ENCODE peak calls at places on chromosomes 5 and 9, in four cellular contexts. One of them, this sample, is unnamed.

GRCh38 chr9:92725726-92726125 is 38.9 kb downstream of the BICD2 start:
- DNase-seq in HepG2: no peak
- DNase-seq in SK-N-SH: no peak
- DNase-seq in K562: no peak
- DNase-seq in this sample: no peak

GRCh38 chr5:87787640-87788039 is 374.9 kb upstream of the CCNH start:
- DNase-seq in SK-N-SH: no peak
- DNase-seq in K562: no peak
- DNase-seq in HepG2: no peak
- DNase-seq in this sample: no peak

GRCh38 chr9:87140605-87141109 is 193.4 kb upstream of the GAS1 start:
- DNase-seq in SK-N-SH: no peak
- DNase-seq in HepG2: no peak
- DNase-seq in K562: no peak
- DNase-seq in this sample: no peak

GRCh38 chr5:159444441-159445082 is 114.3 kb upstream of the IL12B start:
- DNase-seq in HepG2: peak; percentile 48
- DNase-seq in K562: no peak
- DNase-seq in SK-N-SH: peak; percentile 44
- DNase-seq in this sample: no peak

GRCh38 chr5:72096602-72097205 is 10.6 kb upstream of the MAP1B start:
- DNase-seq in HepG2: no peak
- DNase-seq in K562: no peak
- DNase-seq in SK-N-SH: no peak
- DNase-seq in this sample: no peak

GRCh38 chr5:122192883-122193496 is 63.6 kb downstream of the ZNF474 start:
- DNase-seq in HepG2: peak; percentile 44
- DNase-seq in K562: peak; percentile 42
- DNase-seq in SK-N-SH: peak; percentile 22
- DNase-seq in this sample: no peak

GRCh38 chr9:37787059-37787458 is 2.2 kb upstream of the EXOSC3 start:
- DNase-seq in K562: no peak
- DNase-seq in SK-N-SH: no peak
- DNase-seq in HepG2: no peak
- DNase-seq in this sample: peak; percentile 49

GRCh38 chr9:26191711-26192110 is 513.5 kb upstream of the TUSC1 start:
- DNase-seq in HepG2: no peak
- DNase-seq in K562: no peak
- DNase-seq in SK-N-SH: no peak
- DNase-seq in this sample: no peak

GRCh38 chr9:131447148-131447547 is 53.3 kb downstream of the PRRC2B start:
- DNase-seq in HepG2: no peak
- DNase-seq in SK-N-SH: no peak
- DNase-seq in K562: no peak
- DNase-seq in this sample: no peak

GRCh38 chr5:20109326-20109725 is 121.3 kb upstream of the CDH18 start:
- DNase-seq in SK-N-SH: no peak
- DNase-seq in K562: no peak
- DNase-seq in HepG2: no peak
- DNase-seq in this sample: no peak
- TF ChIP-seq FOXJ3 in SK-N-SH: no peak
- TF ChIP-seq FOXJ3 in K562: no peak
- TF ChIP-seq FOXJ3 in HepG2: no peak
- TF ChIP-seq FOXJ3 in this sample: no peak

DNA sequence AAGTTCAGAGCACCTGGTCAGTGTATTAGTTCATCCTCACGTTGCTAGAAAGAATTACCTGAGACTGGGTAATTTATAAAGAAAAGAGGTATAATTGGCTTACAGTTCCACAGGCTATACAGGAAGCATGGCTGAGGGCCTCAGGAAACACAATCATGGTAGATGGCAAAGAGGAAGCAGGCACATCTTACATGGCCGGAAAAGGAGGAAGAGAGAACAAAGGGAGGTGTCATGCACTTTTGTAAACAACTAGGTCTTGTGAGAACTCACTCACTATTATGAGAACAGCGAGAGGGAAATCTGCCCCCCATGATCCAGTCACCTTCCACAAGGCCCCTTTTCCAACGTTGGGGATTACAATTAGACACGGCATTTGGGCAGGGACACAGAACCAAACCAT is 28.8 kb upstream of the CAVIN4 start:
- DNase-seq in SK-N-SH: no peak
- DNase-seq in HepG2: no peak
- DNase-seq in K562: no peak
- DNase-seq in this sample: no peak
- TF ChIP-seq FOXJ3 in SK-N-SH: no peak
- TF ChIP-seq FOXJ3 in HepG2: no peak
- TF ChIP-seq FOXJ3 in K562: no peak
- TF ChIP-seq FOXJ3 in this sample: no peak

GRCh38 chr9:69876981-69877380 is 56.4 kb downstream of the CFAP95 start:
- DNase-seq in SK-N-SH: no peak
- DNase-seq in K562: no peak
- DNase-seq in HepG2: no peak
- DNase-seq in this sample: no peak
- TF ChIP-seq FOXJ3 in SK-N-SH: no peak
- TF ChIP-seq FOXJ3 in K562: no peak
- TF ChIP-seq FOXJ3 in HepG2: no peak
- TF ChIP-seq FOXJ3 in this sample: no peak

GRCh38 chr5:8600843-8601242 is 731.9 kb downstream of the MTRR start:
- DNase-seq in HepG2: no peak
- DNase-seq in SK-N-SH: no peak
- DNase-seq in K562: no peak
- DNase-seq in this sample: no peak
- TF ChIP-seq FOXJ3 in HepG2: no peak
- TF ChIP-seq FOXJ3 in SK-N-SH: no peak
- TF ChIP-seq FOXJ3 in K562: no peak
- TF ChIP-seq FOXJ3 in this sample: no peak

GRCh38 chr9:35072461-35073275 is at the start of gene VCP:
- DNase-seq in HepG2: peak; percentile 98
- DNase-seq in K562: peak; percentile 95
- DNase-seq in SK-N-SH: peak; percentile 96
- DNase-seq in this sample: peak; percentile 99

GRCh38 chr9:35069020-35069419 is 3.4 kb downstream of the VCP start:
- DNase-seq in HepG2: no peak
- DNase-seq in K562: no peak
- DNase-seq in SK-N-SH: no peak
- DNase-seq in this sample: no peak

GRCh38 chr9:35073276-35073607 is 817 bp upstream of the VCP start:
- DNase-seq in SK-N-SH: no peak
- DNase-seq in K562: no peak
- DNase-seq in HepG2: no peak
- DNase-seq in this sample: no peak

GRCh38 chr9:35071814-35072460 is 488 bp downstream of the VCP start:
- DNase-seq in K562: peak; percentile 85
- DNase-seq in HepG2: peak; percentile 85
- DNase-seq in SK-N-SH: peak; percentile 92
- DNase-seq in this sample: peak; percentile 85

GRCh38 chr9:35070823-35071813 is 1.3 kb downstream of the VCP start:
- DNase-seq in K562: no peak
- DNase-seq in HepG2: no peak
- DNase-seq in SK-N-SH: no peak
- DNase-seq in this sample: no peak
- TF ChIP-seq FOXJ3 in K562: no peak
- TF ChIP-seq FOXJ3 in HepG2: no peak
- TF ChIP-seq FOXJ3 in SK-N-SH: no peak
- TF ChIP-seq FOXJ3 in this sample: no peak

GRCh38 chr5:79845448-79846197 is 145.4 kb downstream of the MTX3 start:
- DNase-seq in SK-N-SH: no peak
- DNase-seq in K562: peak; percentile 23
- DNase-seq in HepG2: no peak
- DNase-seq in this sample: no peak
- TF ChIP-seq FOXJ3 in SK-N-SH: no peak
- TF ChIP-seq FOXJ3 in K562: no peak
- TF ChIP-seq FOXJ3 in HepG2: no peak
- TF ChIP-seq FOXJ3 in this sample: no peak

DNA sequence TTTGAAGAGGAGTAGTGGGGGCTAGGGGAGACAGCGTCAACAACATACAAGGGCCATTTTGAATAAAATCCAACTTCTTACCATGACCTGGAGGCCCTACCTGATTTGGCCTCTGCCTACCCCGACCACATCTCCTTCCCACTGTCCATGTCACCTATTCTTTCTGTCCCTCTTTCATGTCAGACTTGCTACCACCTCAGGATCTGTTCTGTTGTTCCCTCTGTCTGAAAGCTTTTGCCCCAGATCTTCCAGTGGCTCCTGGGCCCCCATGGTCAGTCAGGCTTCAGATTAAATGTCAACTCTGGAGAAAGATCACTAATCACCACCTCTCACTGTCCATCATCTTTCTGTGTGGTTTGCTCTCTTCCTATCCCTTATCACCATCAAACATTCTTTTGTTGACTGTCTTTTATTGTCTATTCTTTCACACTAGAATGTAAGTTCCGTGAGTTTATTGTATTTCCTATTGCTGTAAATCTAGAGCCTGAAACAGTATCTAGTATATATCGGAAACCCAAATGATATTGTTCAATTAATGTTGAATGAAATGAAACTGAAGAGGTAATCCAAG is 31.2 kb upstream of the APC start:
- DNase-seq in K562: no peak
- DNase-seq in HepG2: no peak
- DNase-seq in SK-N-SH: no peak
- DNase-seq in this sample: no peak
- TF ChIP-seq FOXJ3 in K562: no peak
- TF ChIP-seq FOXJ3 in HepG2: no peak
- TF ChIP-seq FOXJ3 in SK-N-SH: no peak
- TF ChIP-seq FOXJ3 in this sample: no peak

GRCh38 chr5:17148481-17148880 is 69.0 kb upstream of the BASP1 start:
- DNase-seq in K562: no peak
- DNase-seq in SK-N-SH: no peak
- DNase-seq in HepG2: no peak
- DNase-seq in this sample: no peak
- TF ChIP-seq FOXJ3 in K562: no peak
- TF ChIP-seq FOXJ3 in SK-N-SH: no peak
- TF ChIP-seq FOXJ3 in HepG2: no peak
- TF ChIP-seq FOXJ3 in this sample: no peak

GRCh38 chr9:89457376-89457855 is 40.5 kb downstream of the SEMA4D start:
- DNase-seq in HepG2: no peak
- DNase-seq in K562: no peak
- DNase-seq in SK-N-SH: no peak
- DNase-seq in this sample: no peak

GRCh38 chr9:89454498-89455355 is 43.2 kb downstream of the SEMA4D start:
- DNase-seq in SK-N-SH: no peak
- DNase-seq in HepG2: no peak
- DNase-seq in K562: no peak
- DNase-seq in this sample: no peak

GRCh38 chr9:89453452-89453851 is 44.5 kb downstream of the SEMA4D start:
- DNase-seq in SK-N-SH: no peak
- DNase-seq in HepG2: no peak
- DNase-seq in K562: no peak
- DNase-seq in this sample: no peak

GRCh38 chr9:89452561-89452960 is 45.4 kb downstream of the SEMA4D start:
- DNase-seq in SK-N-SH: no peak
- DNase-seq in K562: no peak
- DNase-seq in HepG2: no peak
- DNase-seq in this sample: no peak

DNA sequence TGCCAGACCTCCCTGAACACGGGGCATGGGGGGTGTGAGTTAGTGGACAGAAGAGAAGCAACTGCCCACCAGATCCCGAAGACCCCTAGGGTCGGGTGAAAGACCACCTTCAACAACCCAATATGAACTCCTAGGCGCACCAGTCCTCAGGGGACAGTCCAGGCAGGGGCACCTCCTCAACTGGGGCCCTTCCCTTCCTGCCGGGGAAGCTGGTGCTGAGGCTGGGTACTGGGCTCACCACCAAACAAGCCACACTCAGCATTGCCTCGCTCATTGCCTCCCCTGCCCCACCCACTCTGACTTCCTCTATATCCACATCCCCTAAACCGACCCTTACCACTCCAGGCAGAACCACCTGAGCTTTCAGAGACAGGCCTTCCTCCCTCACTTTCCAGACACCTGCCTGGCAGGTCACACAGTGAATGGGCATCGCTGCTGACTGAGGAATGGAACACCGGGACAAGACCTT is 42.5 kb downstream of the SEMA4D start:
- DNase-seq in HepG2: no peak
- DNase-seq in K562: no peak
- DNase-seq in SK-N-SH: no peak
- DNase-seq in this sample: no peak
- TF ChIP-seq FOXJ3 in HepG2: no peak
- TF ChIP-seq FOXJ3 in K562: no peak
- TF ChIP-seq FOXJ3 in SK-N-SH: no peak
- TF ChIP-seq FOXJ3 in this sample: no peak